ENCODE peak calls at places on chromosomes 3 and 15, in six cellular contexts. W is fibroblast of lung, S is mesothelial cell of epicardium, X is WTC11, D is NCI-H345, N is Kasumi-1. V is an unnamed sample.

GRCh38 chr3:66483006-66483928 is 17.6 kb downstream of the LRIG1 start:
- DNase-seq in X (peak; percentile 26), S (no peak), N (no peak), D (peak; percentile 38), W (peak; percentile 90), V (no peak)

GRCh38 chr15:48855501-48856440 is 22.2 kb upstream of the EID1 start:
- DNase-seq in S (no peak), X (no peak), D (no peak), W (peak; percentile 82), N (no peak), V (no peak)

GRCh38 chr3:47669026-47669749 is 90.5 kb upstream of the CSPG5 start:
- DNase-seq in S (no peak), W (peak; percentile 53), X (no peak), D (no peak), N (no peak), V (no peak)

GRCh38 chr3:14787630-14788029 is 31.1 kb upstream of the FGD5 start:
- DNase-seq in N (no peak), X (no peak), S (no peak), W (no peak), D (no peak), V (no peak)

GRCh38 chr3:187914231-187914630 is 169.0 kb upstream of the BCL6 start:
- DNase-seq in D (no peak), X (no peak), W (no peak), N (no peak), S (no peak), V (no peak)

GRCh38 chr3:38556640-38557358 is 60.7 kb downstream of the EXOG start:
- DNase-seq in S (no peak), N (no peak), X (no peak), W (no peak), D (no peak), V (no peak)

GRCh38 chr3:124363451-124363850 is 366.8 kb upstream of the UMPS start:
- DNase-seq in D (no peak), W (peak; percentile 88), S (no peak), X (no peak), N (no peak), V (no peak)

GRCh38 chr3:14224895-14225294 is 46.3 kb downstream of the LSM3 start:
- DNase-seq in S (no peak), X (no peak), N (no peak), D (no peak), W (no peak), V (no peak)

GRCh38 chr3:59877679-59878427 is 828.0 kb upstream of the CFAP20DC start:
- DNase-seq in N (no peak), W (peak; percentile 76), X (no peak), D (no peak), S (no peak), V (no peak)

GRCh38 chr15:72532991-72533601 is 59.0 kb downstream of the ARIH1 start:
- DNase-seq in N (no peak), D (no peak), S (no peak), W (no peak), X (peak; percentile 52), V (no peak)

GRCh38 chr3:188241883-188242282 is 87.9 kb downstream of the LPP start:
- DNase-seq in S (no peak), D (no peak), X (no peak), W (peak; percentile 58), N (no peak), V (no peak)

GRCh38 chr3:54345976-54346375 is 223.6 kb downstream of the CACNA2D3 start:
- DNase-seq in N (no peak), D (no peak), S (no peak), W (no peak), X (no peak), V (no peak)

GRCh38 chr15:33587773-33588172 is 277.0 kb downstream of the RYR3 start:
- DNase-seq in S (no peak), D (no peak), X (no peak), W (peak; percentile 91), N (no peak), V (no peak)

GRCh38 chr3:101950510-101950909 is 101.2 kb downstream of the NFKBIZ start:
- DNase-seq in W (peak; percentile 99), X (no peak), D (no peak), N (no peak), S (no peak), V (no peak)

GRCh38 chr3:184250167-184250828 is 826 bp downstream of the EEF1AKMT4 start:
- DNase-seq in W (peak; percentile 74), N (peak; percentile 94), X (peak; percentile 98), D (peak; percentile 96), S (peak; percentile 60), V (peak; percentile 82)

GRCh38 chr15:57496594-57496945 is 95.1 kb upstream of the MYZAP start:
- DNase-seq in S (no peak), D (no peak), N (no peak), W (no peak), X (no peak), V (no peak)

GRCh38 chr15:92839696-92840095 is 60.4 kb upstream of the CHD2 start:
- DNase-seq in D (peak; percentile 88), X (no peak), S (no peak), W (no peak), N (peak; percentile 32), V (peak; percentile 77)

GRCh38 chr3:14393440-14394111 is 8.8 kb upstream of the SLC6A6 start:
- DNase-seq in N (no peak), X (no peak), W (peak; percentile 53), D (no peak), S (no peak), V (no peak)

GRCh38 chr3:23873941-23874340 is 42.8 kb downstream of the NKIRAS1 start:
- DNase-seq in N (no peak), X (no peak), S (no peak), W (peak; percentile 15), D (no peak), V (no peak)

GRCh38 chr3:27556854-27557253 is 72.7 kb upstream of the SLC4A7 start:
- DNase-seq in X (no peak), D (no peak), N (no peak), S (no peak), W (peak; percentile 78), V (no peak)

GRCh38 chr3:81530180-81530939 is 231.1 kb downstream of the GBE1 start:
- DNase-seq in X (no peak), S (no peak), D (no peak), N (no peak), W (no peak), V (no peak)

GRCh38 chr3:126512026-126512425 is 5.5 kb downstream of the UROC1 start:
- DNase-seq in D (no peak), X (no peak), N (no peak), W (no peak), S (no peak), V (no peak)

GRCh38 chr3:178536271-178537079 is at the start of gene KCNMB2:
- DNase-seq in X (no peak), D (peak; percentile 64), W (peak; percentile 17), N (no peak), S (no peak), V (no peak)

GRCh38 chr3:178063475-178063874 is 472.8 kb upstream of the KCNMB2 start:
- DNase-seq in N (peak; percentile 46), D (no peak), W (peak; percentile 51), S (no peak), X (no peak), V (no peak)

GRCh38 chr3:145557405-145557804 is 603.6 kb downstream of the PLOD2 start:
- DNase-seq in S (no peak), D (no peak), N (no peak), W (peak; percentile 58), X (no peak), V (no peak)

GRCh38 chr3:65833761-65834505 is 204.8 kb downstream of the MAGI1 start:
- DNase-seq in W (peak; percentile 87), S (no peak), N (no peak), D (no peak), X (no peak), V (no peak)

GRCh38 chr15:73965094-73965729 is 26.9 kb downstream of the STOML1 start:
- DNase-seq in N (no peak), S (no peak), D (no peak), W (no peak), X (peak; percentile 56), V (no peak)

GRCh38 chr3:171711461-171711860 is 98.8 kb downstream of the PLD1 start:
- DNase-seq in X (no peak), D (no peak), W (peak; percentile 59), N (no peak), S (no peak), V (no peak)

GRCh38 chr3:14216257-14217048 is 37.8 kb downstream of the LSM3 start:
- DNase-seq in W (peak; percentile 86), D (no peak), X (peak; percentile 82), S (no peak), N (no peak), V (no peak)

GRCh38 chr3:121667333-121667732 is 6.6 kb upstream of the HCLS1 start:
- DNase-seq in N (peak; percentile 63), W (no peak), X (no peak), S (no peak), D (no peak), V (no peak)

GRCh38 chr15:92914768-92915221 is 14.7 kb downstream of the CHD2 start:
- DNase-seq in D (no peak), W (no peak), S (no peak), X (no peak), N (peak; percentile 62), V (no peak)

GRCh38 chr3:140854961-140855360 is 86.7 kb upstream of the SLC25A36 start:
- DNase-seq in D (no peak), N (no peak), W (no peak), X (no peak), S (no peak), V (no peak)

GRCh38 chr15:90004252-90004651 is 3.1 kb downstream of the ZNF710 start:
- DNase-seq in W (no peak), S (no peak), N (no peak), D (no peak), X (no peak), V (no peak)